ENCODE peak calls at places on chromosomes 1 and 21, in six cellular contexts. W, F, U, E, V and N are unnamed samples.

GRCh38 chr1:55233149-55233777 is 18.1 kb upstream of the USP24 start:
- DNase-seq in W (no peak), U (peak), F (no peak), E (no peak), V (no peak), N (no peak)

GRCh38 chr1:64337476-64337875 is 132.5 kb upstream of the CACHD1 start:
- DNase-seq in E (no peak), V (no peak), W (no peak), U (no peak), F (no peak), N (no peak)

GRCh38 chr1:222814536-222815366 is at the start of gene DISP1:
- DNase-seq in V (peak), U (peak), F (peak), E (peak), W (peak), N (no peak)

GRCh38 chr1:67579623-67580394 is 105.2 kb upstream of the GADD45A start:
- DNase-seq in F (no peak), W (no peak), E (no peak), V (no peak), U (no peak), N (no peak)

GRCh38 chr1:83693409-83694126 is 305.4 kb downstream of the TTLL7 start:
- DNase-seq in V (no peak), W (no peak), E (no peak), U (peak), F (no peak), N (no peak)

GRCh38 chr1:155254714-155255242 is 505 bp downstream of the ENTREP3 start:
- DNase-seq in W (no peak), F (no peak), U (no peak), V (peak), E (no peak), N (no peak)

GRCh38 chr1:244218220-244218619 is 167.1 kb downstream of the ZBTB18 start:
- DNase-seq in E (no peak), V (no peak), W (no peak), F (no peak), U (no peak), N (no peak)

GRCh38 chr1:54645806-54646676 is 4.5 kb downstream of the MROH7 start:
- DNase-seq in U (no peak), V (no peak), W (no peak), F (no peak), E (no peak), N (no peak)

GRCh38 chr1:170927955-170928850 is 7.1 kb upstream of the MROH9 start:
- DNase-seq in U (peak), E (no peak), W (no peak), F (no peak), V (no peak), N (no peak)

GRCh38 chr1:236067854-236068454 is 3.1 kb upstream of the NID1 start:
- DNase-seq in E (no peak), V (no peak), F (no peak), W (no peak), U (peak), N (no peak)

GRCh38 chr1:38586993-38587646 is 272.5 kb downstream of the RRAGC start:
- DNase-seq in E (peak), F (no peak), V (no peak), U (no peak), W (peak), N (no peak)

GRCh38 chr1:8663090-8663802 is 154.2 kb downstream of the RERE start:
- DNase-seq in W (no peak), E (no peak), V (no peak), U (no peak), F (no peak), N (no peak)

GRCh38 chr21:32334980-32335471 is 36.4 kb downstream of the MRAP start:
- DNase-seq in V (peak), E (no peak), U (peak), W (no peak), F (no peak), N (peak)

GRCh38 chr1:70361727-70362413 is 7.3 kb upstream of the ANKRD13C start:
- DNase-seq in U (peak), W (no peak), E (no peak), F (no peak), V (no peak), N (peak)

GRCh38 chr1:51569284-51570062 is 47.4 kb upstream of the OSBPL9 start:
- DNase-seq in U (peak), V (no peak), E (no peak), W (peak), F (peak), N (no peak)
- TF ChIP-seq CTCF in U (peak), V (no peak), E (no peak), W (peak), F (peak), N (peak)

GRCh38 chr1:152924191-152924590 is 15.8 kb downstream of the IVL start:
- DNase-seq in E (no peak), V (no peak), W (peak), U (no peak), F (no peak), N (no peak)
- TF ChIP-seq CTCF in E (no peak), V (no peak), W (no peak), U (no peak), F (no peak), N (no peak)

GRCh38 chr1:196660912-196661311 is 9.1 kb downstream of the CFH start:
- DNase-seq in V (no peak), U (peak), F (no peak), W (peak), E (no peak), N (no peak)
- TF ChIP-seq CTCF in V (no peak), U (no peak), F (peak), W (peak), E (peak), N (no peak)

DNA sequence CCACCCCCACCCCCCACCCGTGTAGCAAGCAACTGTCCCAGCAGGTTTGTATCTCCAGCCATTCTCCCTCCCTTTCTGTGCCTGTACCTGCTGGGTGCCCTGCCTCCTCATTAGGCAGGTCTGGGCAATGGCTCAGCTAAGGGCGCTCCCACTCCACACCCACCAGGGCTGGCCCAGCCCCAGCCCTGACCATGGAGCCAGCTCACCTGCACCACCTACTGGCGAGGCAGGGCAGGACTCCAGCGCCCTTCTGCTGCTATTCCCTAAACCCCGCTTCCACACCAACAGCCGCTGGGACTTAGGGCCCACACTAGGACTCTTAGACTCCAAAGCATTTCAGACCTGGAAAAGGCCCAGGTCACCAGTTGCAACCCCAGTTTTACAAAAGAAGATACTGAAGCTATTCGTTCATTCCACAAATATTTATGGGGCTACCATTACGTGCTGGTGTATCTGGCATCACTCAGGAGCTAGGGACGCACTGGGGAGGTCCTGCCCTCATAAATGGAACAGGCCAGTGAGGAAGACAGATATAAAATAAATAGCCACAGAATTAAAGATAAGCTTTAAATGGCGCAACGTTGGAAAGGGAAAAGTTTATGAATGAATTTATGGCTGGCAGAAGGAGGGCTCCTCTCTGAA is 24.0 kb downstream of the PGLYRP3 start:
- DNase-seq in V (no peak), E (no peak), U (no peak), F (no peak), W (peak), N (no peak)
- TF ChIP-seq CTCF in V (peak), E (peak), U (peak), F (peak), W (peak), N (peak)

GRCh38 chr1:68796888-68797287 is 300.0 kb upstream of the DEPDC1 start:
- DNase-seq in V (no peak), U (no peak), E (no peak), F (no peak), W (no peak), N (no peak)

GRCh38 chr1:68795956-68796355 is 299.1 kb upstream of the DEPDC1 start:
- DNase-seq in U (peak), W (no peak), F (no peak), V (no peak), E (no peak), N (no peak)

GRCh38 chr1:68788762-68789161 is 291.9 kb upstream of the DEPDC1 start:
- DNase-seq in V (no peak), U (no peak), F (no peak), E (no peak), W (no peak), N (no peak)

GRCh38 chr1:68791800-68792199 is 294.9 kb upstream of the DEPDC1 start:
- DNase-seq in V (no peak), W (no peak), E (no peak), U (no peak), F (no peak), N (no peak)
- TF ChIP-seq CTCF in V (no peak), W (peak), E (no peak), U (no peak), F (no peak), N (no peak)